ENCODE peak calls at places on chromosomes 5 and 9, in nine cellular contexts. Y is body of pancreas; Q is stomach; A is Panc1; F is right atrium auricular region; I is CD8-positive, alpha-beta T cell; C is esophagus muscularis mucosa; U is endodermal cell; V is heart right ventricle. W is an unnamed sample.

GRCh38 chr9:137111788-137112563 is 2.6 kb downstream of the DPP7 start:
- DNase-seq in Y (no peak), Q (no peak), A (no peak), F (no peak), I (no peak), C (no peak), U (no peak), V (no peak), W (no peak)

GRCh38 chr9:135335691-135336181 is 143.8 kb upstream of the PPP1R26 start:
- DNase-seq in Y (peak; percentile 4), Q (peak; percentile 25), A (no peak), F (no peak), I (no peak), C (no peak), U (peak; percentile 35), V (no peak), W (no peak)

GRCh38 chr9:88583901-88584596 is 49.1 kb downstream of the NXNL2 start:
- DNase-seq in Y (no peak), Q (no peak), A (no peak), F (peak; percentile 54), I (no peak), C (no peak), U (no peak), V (no peak), W (no peak)

GRCh38 chr5:179607449-179607931 is 16.0 kb downstream of the HNRNPH1 start:
- DNase-seq in Y (no peak), Q (no peak), A (no peak), F (no peak), I (no peak), C (no peak), U (peak; percentile 53), V (peak; percentile 63), W (no peak)

GRCh38 chr9:72127753-72128152 is 21.5 kb upstream of the GDA start:
- DNase-seq in Y (no peak), Q (no peak), A (no peak), F (no peak), I (no peak), C (no peak), U (no peak), V (no peak), W (no peak)

GRCh38 chr5:89930591-89931383 is 478.8 kb downstream of the CETN3 start:
- DNase-seq in Y (no peak), Q (no peak), A (peak; percentile 74), F (no peak), I (no peak), C (no peak), U (no peak), V (no peak), W (no peak)

GRCh38 chr9:94655739-94656138 is 16.4 kb upstream of the FBP1 start:
- DNase-seq in Y (no peak), Q (no peak), A (no peak), F (no peak), I (no peak), C (no peak), U (no peak), V (no peak), W (no peak)

GRCh38 chr9:136412912-136413420 is 2.5 kb downstream of the PMPCA start:
- DNase-seq in Y (no peak), Q (no peak), A (no peak), F (no peak), I (no peak), C (no peak), U (no peak), V (no peak), W (no peak)

GRCh38 chr9:113879906-113880305 is 3.8 kb downstream of the ZNF618 start:
- DNase-seq in Y (no peak), Q (no peak), A (no peak), F (no peak), I (no peak), C (no peak), U (no peak), V (no peak), W (no peak)

GRCh38 chr5:68303038-68303738 is 87.6 kb downstream of the PIK3R1 start:
- DNase-seq in Y (no peak), Q (no peak), A (no peak), F (no peak), I (no peak), C (no peak), U (no peak), V (no peak), W (no peak)

GRCh38 chr9:34547960-34548603 is 25.3 kb upstream of the ENHO start:
- DNase-seq in Y (peak; percentile 82), Q (peak; percentile 70), A (no peak), F (peak; percentile 82), I (peak; percentile 30), C (no peak), U (peak; percentile 94), V (peak; percentile 69), W (peak; percentile 83)

GRCh38 chr5:139971202-139971725 is 71.8 kb downstream of the NRG2 start:
- DNase-seq in Y (no peak), Q (no peak), A (no peak), F (no peak), I (no peak), C (peak; percentile 86), U (no peak), V (no peak), W (no peak)

GRCh38 chr5:175579742-175580432 is 78.0 kb upstream of the HRH2 start:
- DNase-seq in Y (no peak), Q (no peak), A (no peak), F (no peak), I (no peak), C (no peak), U (no peak), V (no peak), W (no peak)
- H3K4me1 ChIP-seq in Y (no peaks in the 10 kb centered on the region), Q (no peaks in the 10 kb centered on the region), A (no peaks in the 10 kb centered on the region), F (no peaks in the 10 kb centered on the region), I (no peaks in the 10 kb centered on the region), C (no peaks in the 10 kb centered on the region), U (peaks cover 3% of the 10 kb centered on the region), V (no peaks in the 10 kb centered on the region), W (no peaks in the 10 kb centered on the region)

GRCh38 chr9:127776919-127777280 is 1.6 kb downstream of the SH2D3C start:
- DNase-seq in Y (no peak), Q (no peak), A (no peak), F (no peak), I (no peak), C (no peak), U (no peak), V (no peak), W (no peak)

GRCh38 chr9:127773981-127774380 is 4.5 kb downstream of the SH2D3C start:
- DNase-seq in Y (no peak), Q (no peak), A (no peak), F (no peak), I (no peak), C (no peak), U (no peak), V (no peak), W (no peak)

GRCh38 chr9:127777368-127777960 is 1.0 kb downstream of the SH2D3C start:
- DNase-seq in Y (no peak), Q (no peak), A (no peak), F (no peak), I (no peak), C (no peak), U (no peak), V (no peak), W (no peak)

GRCh38 chr9:127778280-127779135 is at the start of gene SH2D3C:
- DNase-seq in Y (no peak), Q (no peak), A (no peak), F (no peak), I (peak; percentile 59), C (no peak), U (no peak), V (peak; percentile 71), W (no peak)

DNA sequence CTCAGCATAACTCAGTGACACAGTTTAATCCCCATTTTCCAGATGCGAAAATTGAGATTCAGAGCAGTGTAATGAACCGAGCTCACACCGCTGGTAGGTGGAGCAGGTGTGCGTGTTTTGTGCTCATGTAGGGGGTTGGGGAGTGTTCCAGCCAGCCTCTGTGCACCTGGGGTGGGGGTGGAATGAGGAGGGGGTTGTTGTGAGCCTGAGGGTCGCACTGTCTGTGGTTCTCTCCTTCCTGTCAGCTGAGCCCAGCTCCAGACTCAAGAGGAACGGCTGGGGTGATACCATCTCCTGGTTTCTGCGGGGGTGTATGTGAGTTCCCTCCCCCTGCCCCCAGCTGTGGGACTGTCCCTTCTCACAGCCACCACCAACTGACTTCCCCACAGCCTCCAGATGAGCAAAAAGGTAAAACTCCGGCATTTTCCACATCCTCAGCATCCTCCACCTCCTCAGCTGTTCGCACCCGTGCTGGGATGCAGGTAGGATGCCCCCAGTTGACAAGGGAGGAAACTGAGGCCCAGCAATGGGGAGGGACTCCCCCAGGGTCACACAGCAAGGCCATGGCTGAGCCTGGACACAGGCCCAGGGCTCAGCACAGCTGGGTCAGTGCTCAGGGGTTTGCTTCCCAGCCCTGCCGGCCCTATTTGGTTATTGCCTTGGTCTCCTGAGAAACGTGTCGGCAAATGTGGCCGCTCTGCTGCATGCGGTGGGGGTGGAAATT is 2.1 kb downstream of the SH2D3C start:
- DNase-seq in Y (no peak), Q (no peak), A (no peak), F (no peak), I (peak; percentile 85), C (no peak), U (peak; percentile 78), V (no peak), W (peak; percentile 71)
- H3K4me3 ChIP-seq in Y (no peak overlapping the region), Q (peak overlapping the region; percentile 34), A (no peak overlapping the region), F (no peak overlapping the region), I (peak overlapping the region; percentile 87), C (peak overlapping the region; percentile 12), U (no peak overlapping the region), V (peak overlapping the region; percentile 57), W (no peak overlapping the region)

GRCh38 chr9:120399940-120400339 is 180.0 kb downstream of the CDK5RAP2 start:
- DNase-seq in Y (no peak), Q (no peak), A (no peak), F (no peak), I (no peak), C (no peak), U (no peak), V (no peak), W (no peak)
- H3K36me3 ChIP-seq in Y (no peaks in the 10 kb centered on the region), Q (peaks cover 57% of the 10 kb centered on the region), A (peaks cover 2% of the 10 kb centered on the region), F (peaks cover 75% of the 10 kb centered on the region), I (peaks cover 35% of the 10 kb centered on the region), C (peaks cover 44% of the 10 kb centered on the region), U (peaks cover 92% of the 10 kb centered on the region), V (no peaks in the 10 kb centered on the region), W (peaks cover 9% of the 10 kb centered on the region)

GRCh38 chr5:168299372-168299771 is 7.9 kb downstream of the WWC1 start:
- DNase-seq in Y (no peak), Q (no peak), A (no peak), F (no peak), I (no peak), C (no peak), U (no peak), V (no peak), W (no peak)

GRCh38 chr5:168295574-168296201 is 4.2 kb downstream of the WWC1 start:
- DNase-seq in Y (peak; percentile 66), Q (peak; percentile 71), A (no peak), F (no peak), I (no peak), C (no peak), U (peak; percentile 93), V (no peak), W (no peak)

GRCh38 chr5:168298949-168299348 is 7.5 kb downstream of the WWC1 start:
- DNase-seq in Y (no peak), Q (no peak), A (no peak), F (no peak), I (no peak), C (no peak), U (no peak), V (no peak), W (no peak)

GRCh38 chr5:168292783-168293696 is 1.6 kb downstream of the WWC1 start:
- DNase-seq in Y (no peak), Q (no peak), A (no peak), F (no peak), I (no peak), C (no peak), U (peak; percentile 77), V (no peak), W (no peak)

GRCh38 chr5:168296687-168297086 is 5.2 kb downstream of the WWC1 start:
- DNase-seq in Y (no peak), Q (no peak), A (no peak), F (no peak), I (no peak), C (no peak), U (no peak), V (no peak), W (no peak)
- H3K4me1 ChIP-seq in Y (peaks cover 89% of the 10 kb centered on the region), Q (peaks cover 68% of the 10 kb centered on the region), A (peaks cover 33% of the 10 kb centered on the region), F (peaks cover 8% of the 10 kb centered on the region), I (no peaks in the 10 kb centered on the region), C (peaks cover 12% of the 10 kb centered on the region), U (peaks cover 20% of the 10 kb centered on the region), V (no peaks in the 10 kb centered on the region), W (no peaks in the 10 kb centered on the region)